ENCODE peak calls at places on chromosomes 3 and 15, in six cellular contexts. N is tibial artery, X is endothelial cell of umbilical vein, Z is IMR-90, I is body of pancreas, H is foreskin keratinocyte. O is an unnamed sample. For H3K27me3, the result is how much of the 10 kb centered on the place peaks cover.

GRCh38 chr3:160754371-160754854 is 1.6 kb upstream of the PPM1L start:
- DNase-seq in N (no peak), X (peak), Z (peak), I (peak), H (no peak), O (peak)

GRCh38 chr3:179000144-179000543 is 71.5 kb downstream of the ZMAT3 start:
- DNase-seq in N (no peak), X (no peak), Z (peak), I (no peak), H (no peak), O (no peak)

GRCh38 chr3:63976166-63976861 is 47.0 kb downstream of the PSMD6 start:
- DNase-seq in N (no peak), X (no peak), Z (peak), I (no peak), H (peak), O (no peak)

GRCh38 chr3:134477938-134478337 is 7.8 kb downstream of the ANAPC13 start:
- DNase-seq in N (no peak), X (no peak), Z (no peak), I (no peak), H (no peak), O (no peak)

GRCh38 chr15:77028451-77029165 is 33.7 kb downstream of the PSTPIP1 start:
- DNase-seq in N (peak), X (no peak), Z (no peak), I (peak), H (no peak), O (peak)

GRCh38 chr3:134136604-134137003 is 106.9 kb upstream of the SLCO2A1 start:
- DNase-seq in N (no peak), X (no peak), Z (no peak), I (no peak), H (no peak), O (no peak)

GRCh38 chr3:146128939-146129338 is 32.0 kb downstream of the PLOD2 start:
- DNase-seq in N (no peak), X (no peak), Z (no peak), I (no peak), H (no peak), O (no peak)

GRCh38 chr3:10015476-10015904 is 10.7 kb upstream of the FANCD2 start:
- DNase-seq in N (peak), X (peak), Z (peak), I (peak), H (no peak), O (no peak)

GRCh38 chr3:48088056-48088748 is 72.0 kb upstream of the MAP4 start:
- DNase-seq in N (no peak), X (no peak), Z (no peak), I (peak), H (no peak), O (no peak)

GRCh38 chr3:87997966-87998365 is 60.8 kb downstream of the CGGBP1 start:
- DNase-seq in N (no peak), X (no peak), Z (no peak), I (no peak), H (no peak), O (no peak)

GRCh38 chr3:120182613-120183524 is 88.6 kb upstream of the GSK3B start:
- DNase-seq in N (no peak), X (peak), Z (peak), I (no peak), H (no peak), O (no peak)

GRCh38 chr3:53140575-53141467 is 10.6 kb upstream of the RFT1 start:
- DNase-seq in N (no peak), X (no peak), Z (peak), I (no peak), H (peak), O (no peak)

GRCh38 chr15:57220220-57220619 is 156.1 kb upstream of the CGNL1 start:
- DNase-seq in N (no peak), X (peak), Z (peak), I (no peak), H (no peak), O (no peak)

GRCh38 chr15:73956276-73957086 is 30.2 kb downstream of the LOXL1 start:
- DNase-seq in N (peak), X (peak), Z (peak), I (no peak), H (no peak), O (no peak)

GRCh38 chr3:124557-125179 is 71.9 kb upstream of the CHL1 start:
- DNase-seq in N (no peak), X (no peak), Z (no peak), I (no peak), H (no peak), O (no peak)

GRCh38 chr15:36332301-36332700 is 247.1 kb upstream of the CDIN1 start:
- DNase-seq in N (no peak), X (no peak), Z (peak), I (no peak), H (no peak), O (no peak)

GRCh38 chr3:100480111-100480510 is 12.3 kb upstream of the TMEM45A start:
- DNase-seq in N (no peak), X (no peak), Z (no peak), I (no peak), H (no peak), O (no peak)

GRCh38 chr15:98954411-98954810 is 53.2 kb downstream of the PGPEP1L start:
- DNase-seq in N (peak), X (no peak), Z (peak), I (peak), H (no peak), O (no peak)

GRCh38 chr3:171005648-171006047 is 20.9 kb downstream of the SLC2A2 start:
- DNase-seq in N (no peak), X (no peak), Z (no peak), I (no peak), H (no peak), O (no peak)

GRCh38 chr3:98809561-98809960 is 46.4 kb downstream of the ST3GAL6 start:
- DNase-seq in N (no peak), X (peak), Z (no peak), I (no peak), H (no peak), O (no peak)

GRCh38 chr3:193174137-193174536 is 66.9 kb upstream of the PLAAT1 start:
- DNase-seq in N (no peak), X (no peak), Z (no peak), I (no peak), H (peak), O (no peak)

GRCh38 chr3:117873236-117873635 is 1161.4 kb downstream of the IGSF11 start:
- DNase-seq in N (no peak), X (peak), Z (peak), I (peak), H (no peak), O (no peak)

GRCh38 chr3:161016417-161017313 is 88.5 kb downstream of the B3GALNT1 start:
- DNase-seq in N (no peak), X (no peak), Z (no peak), I (no peak), H (no peak), O (no peak)

GRCh38 chr3:11185564-11186317 is 31.4 kb downstream of the HRH1 start:
- DNase-seq in N (peak), X (peak), Z (peak), I (peak), H (peak), O (no peak)

GRCh38 chr15:58380280-58380945 is 51.4 kb upstream of the LIPC start:
- DNase-seq in N (no peak), X (peak), Z (no peak), I (no peak), H (no peak), O (no peak)

GRCh38 chr3:84547207-84547606 is 411.6 kb upstream of the CADM2 start:
- DNase-seq in N (no peak), X (no peak), Z (no peak), I (no peak), H (no peak), O (no peak)

GRCh38 chr15:22891426-22892210 is 53.2 kb downstream of the NIPA2 start:
- DNase-seq in N (no peak), X (no peak), Z (no peak), I (no peak), H (no peak), O (no peak)

GRCh38 chr15:78749831-78750230 is 61.4 kb downstream of the ADAMTS7 start:
- DNase-seq in N (peak), X (no peak), Z (no peak), I (no peak), H (no peak), O (peak)

GRCh38 chr3:160784853-160785252 is 28.8 kb downstream of the PPM1L start:
- DNase-seq in N (no peak), X (no peak), Z (no peak), I (no peak), H (peak), O (no peak)

GRCh38 chr3:134232146-134232545 is 18.5 kb downstream of the RYK start:
- DNase-seq in N (no peak), X (no peak), Z (peak), I (no peak), H (no peak), O (no peak)

GRCh38 chr3:48194446-48195071 is 6.3 kb upstream of the CDC25A start:
- DNase-seq in N (no peak), X (peak), Z (peak), I (peak), H (peak), O (no peak)

GRCh38 chr3:5245927-5246326 is 58.4 kb downstream of the EDEM1 start:
- DNase-seq in N (no peak), X (no peak), Z (no peak), I (no peak), H (no peak), O (no peak)

GRCh38 chr3:183895296-183895695 is 10.6 kb upstream of the PARL start:
- DNase-seq in N (no peak), X (peak), Z (peak), I (peak), H (no peak), O (no peak)

GRCh38 chr3:151278223-151278622 is at the start of gene P2RY14:
- DNase-seq in N (no peak), X (no peak), Z (no peak), I (no peak), H (no peak), O (no peak)

GRCh38 chr3:112605285-112605684 is 35.7 kb downstream of the CCDC80 start:
- DNase-seq in N (no peak), X (peak), Z (peak), I (no peak), H (no peak), O (no peak)

GRCh38 chr15:78457101-78457500 is 19.1 kb downstream of the IREB2 start:
- DNase-seq in N (no peak), X (peak), Z (peak), I (no peak), H (no peak), O (no peak)

GRCh38 chr3:42545284-42545900 is 36.4 kb downstream of the SEC22C start:
- DNase-seq in N (no peak), X (no peak), Z (no peak), I (no peak), H (no peak), O (no peak)

GRCh38 chr15:92384391-92384790 is 9.3 kb upstream of the ST8SIA2 start:
- DNase-seq in N (no peak), X (no peak), Z (no peak), I (no peak), H (no peak), O (no peak)

DNA sequence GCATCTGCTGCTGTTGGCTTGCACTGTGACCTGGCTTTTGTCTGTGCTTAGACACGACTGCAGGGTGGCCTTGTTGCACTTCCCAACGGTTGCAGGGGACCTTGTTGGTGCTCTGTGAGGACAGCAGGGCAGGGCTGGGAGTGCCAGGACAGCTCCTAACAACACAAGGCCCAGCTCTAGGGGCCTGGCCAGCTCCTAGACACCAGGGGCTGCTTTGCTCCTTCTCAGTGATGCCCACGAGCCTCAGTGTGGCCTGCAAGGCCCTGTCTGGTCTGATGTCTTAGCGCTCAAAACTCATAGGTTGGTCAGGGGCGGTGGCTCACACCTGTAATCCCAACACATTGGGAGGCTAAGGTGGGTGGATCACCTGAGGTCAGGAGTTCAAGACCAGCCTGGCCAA is 149.1 kb downstream of the CHSY1 start:
- DNase-seq in N (no peak), X (no peak), Z (no peak), I (no peak), H (no peak), O (no peak)
- H3K27ac ChIP-seq in N (no peak), X (no peak), Z (no peak), I (no peak), H (no peak), O (no peak)

GRCh38 chr15:38558714-38559059 is 5.9 kb downstream of the RASGRP1 start:
- DNase-seq in N (no peak), X (no peak), Z (peak), I (no peak), H (no peak), O (no peak)

GRCh38 chr15:38562278-38562677 is 2.3 kb downstream of the RASGRP1 start:
- DNase-seq in N (no peak), X (no peak), Z (no peak), I (no peak), H (no peak), O (no peak)

GRCh38 chr15:38559131-38559530 is 5.5 kb downstream of the RASGRP1 start:
- DNase-seq in N (no peak), X (no peak), Z (no peak), I (no peak), H (no peak), O (no peak)

GRCh38 chr15:38559908-38560307 is 4.7 kb downstream of the RASGRP1 start:
- DNase-seq in N (no peak), X (no peak), Z (no peak), I (no peak), H (no peak), O (no peak)

GRCh38 chr15:38560456-38560926 is 4.1 kb downstream of the RASGRP1 start:
- DNase-seq in N (no peak), X (no peak), Z (no peak), I (no peak), H (no peak), O (no peak)
- H3K27me3 ChIP-seq in N (under half), X (under half), Z (under half), I (under half), H (half or more), O (under half)

GRCh38 chr15:54840999-54841398 is 355.7 kb downstream of the RSL24D1 start:
- DNase-seq in N (no peak), X (no peak), Z (no peak), I (no peak), H (no peak), O (no peak)
- TF ChIP-seq CTCF in N (no peak), X (no peak), Z (no peak), I (no peak), H (no peak), O (no peak)

DNA sequence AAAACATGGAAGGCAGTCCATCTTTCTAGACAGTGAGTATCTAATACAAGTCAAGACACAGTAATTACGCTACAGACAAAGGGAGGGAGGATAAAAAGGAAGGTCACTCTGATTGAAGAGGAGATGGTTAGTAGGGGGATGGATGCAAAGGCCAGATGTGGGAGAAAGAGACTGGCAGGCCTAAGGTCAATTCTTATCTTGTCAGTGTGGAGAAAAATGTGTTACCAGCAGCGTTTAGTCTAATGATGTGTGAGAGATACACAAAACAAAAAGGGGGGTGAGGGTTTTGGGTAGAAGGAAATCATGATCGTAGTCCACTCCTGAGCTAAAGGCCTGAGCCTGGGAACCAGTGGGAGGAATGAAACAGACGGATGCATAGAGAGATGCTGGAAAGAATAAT is 46.7 kb downstream of the RFTN1 start:
- DNase-seq in N (no peak), X (no peak), Z (no peak), I (no peak), H (no peak), O (no peak)
- H3K27ac ChIP-seq in N (peak), X (no peak), Z (no peak), I (no peak), H (no peak), O (no peak)

O was measured in left lung.